ENCODE peak calls at places on chromosomes 11 and 22, in ten cellular contexts. J, S, H, Z, U, M, T, N, L and F are unnamed samples.

GRCh38 chr11:13761250-13761649 is 92.8 kb downstream of the FAR1 start:
- DNase-seq in T (no peak), S (no peak), L (no peak), U (no peak), Z (no peak), M (no peak), J (no peak), H (no peak), N (no peak), F (no peak)

GRCh38 chr11:75078233-75078632 is 18.4 kb downstream of the OR2AT4 start:
- DNase-seq in M (no peak), U (no peak), N (no peak), Z (no peak), S (no peak), H (no peak), L (no peak), T (no peak), J (no peak), F (no peak)

GRCh38 chr11:34653851-34654490 is 33.1 kb downstream of the EHF start:
- DNase-seq in S (peak; percentile 59), J (peak; percentile 75), H (no peak), Z (peak; percentile 95), N (no peak), L (no peak), M (peak; percentile 73), T (no peak), U (no peak), F (no peak)

GRCh38 chr11:19978668-19979518 is 181.4 kb downstream of the DBX1 start:
- DNase-seq in M (peak; percentile 52), S (no peak), Z (no peak), N (no peak), T (no peak), L (no peak), U (no peak), H (peak; percentile 75), J (peak; percentile 30), F (no peak)

GRCh38 chr22:42547562-42547961 is 6.2 kb upstream of the SERHL2 start:
- DNase-seq in S (no peak), U (no peak), T (no peak), Z (no peak), M (no peak), J (no peak), L (no peak), N (no peak), H (no peak), F (no peak)

GRCh38 chr11:40291304-40292100 is 1168.0 kb downstream of the LRRC4C start:
- DNase-seq in H (no peak), J (no peak), M (no peak), S (no peak), U (no peak), N (no peak), L (no peak), T (no peak), Z (no peak), F (no peak)

GRCh38 chr11:926341-926916 is 759 bp downstream of the AP2A2 start:
- DNase-seq in J (no peak), T (peak; percentile 75), Z (peak; percentile 91), U (no peak), L (no peak), M (no peak), N (peak; percentile 45), S (peak; percentile 41), H (peak; percentile 65), F (peak; percentile 84)

GRCh38 chr11:42967653-42968052 is 344.1 kb upstream of the API5 start:
- DNase-seq in J (no peak), H (no peak), S (no peak), L (no peak), T (no peak), M (no peak), N (no peak), Z (no peak), U (no peak), F (no peak)

GRCh38 chr22:47039356-47039755 is 276.9 kb downstream of the TBC1D22A start:
- DNase-seq in S (no peak), T (no peak), U (no peak), H (no peak), N (no peak), L (no peak), M (no peak), J (no peak), Z (no peak), F (no peak)

GRCh38 chr11:101407324-101407723 is 176.5 kb downstream of the TRPC6 start:
- DNase-seq in M (peak; percentile 61), L (no peak), H (no peak), J (no peak), Z (no peak), S (peak; percentile 8), T (no peak), U (no peak), N (peak; percentile 26), F (no peak)

GRCh38 chr22:43127166-43127908 is 15.9 kb downstream of the MCAT start:
- DNase-seq in Z (no peak), N (no peak), M (no peak), H (no peak), T (no peak), L (no peak), S (peak; percentile 88), J (no peak), U (no peak), F (peak; percentile 60)

GRCh38 chr11:70078095-70078795 is at the start of gene ANO1:
- DNase-seq in M (no peak), U (peak; percentile 51), S (no peak), N (no peak), J (peak; percentile 49), T (no peak), Z (no peak), L (no peak), H (peak; percentile 50), F (peak; percentile 88)

DNA sequence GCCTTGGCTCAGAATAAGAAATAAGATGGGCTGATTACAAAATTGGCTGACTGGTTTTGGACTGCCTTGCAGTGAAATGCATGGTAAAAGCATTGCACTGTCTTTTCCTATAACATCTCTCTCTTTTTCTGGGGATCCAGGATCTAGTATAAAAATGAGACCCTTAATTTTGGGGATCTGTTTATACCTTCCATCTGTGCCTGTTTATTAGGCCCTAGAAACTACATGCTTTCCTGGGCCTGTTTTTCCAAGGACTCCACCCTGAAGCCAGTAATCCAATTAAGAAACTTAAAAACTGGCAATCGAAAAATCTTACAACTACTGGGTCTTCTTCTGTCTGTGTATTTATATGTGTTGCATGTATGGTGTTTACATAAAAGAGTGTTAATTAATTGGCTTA is 14.5 kb downstream of the HORMAD2 start:
- DNase-seq in H (no peak), J (no peak), M (no peak), T (no peak), S (no peak), L (no peak), U (no peak), N (no peak), Z (no peak), F (no peak)
- H3K4me3 ChIP-seq in H (no peak overlapping the region), J (no peak overlapping the region), M (no peak overlapping the region), T (no peak overlapping the region), S (no peak overlapping the region), L (no peak overlapping the region), U (no peak overlapping the region), N (no peak overlapping the region), Z (no peak overlapping the region), F (no peak overlapping the region)

GRCh38 chr22:31846161-31847115 is 92.6 kb downstream of the DEPDC5 start:
- DNase-seq in Z (no peak), S (no peak), L (no peak), N (no peak), J (no peak), U (no peak), T (no peak), H (no peak), M (no peak), F (peak; percentile 45)
- H3K36me3 ChIP-seq in Z (no peaks in the 10 kb centered on the region), S (no peaks in the 10 kb centered on the region), L (peaks cover 92% of the 10 kb centered on the region), N (peaks cover 5% of the 10 kb centered on the region), J (peaks cover 4% of the 10 kb centered on the region), U (peaks cover 70% of the 10 kb centered on the region), T (peaks cover 79% of the 10 kb centered on the region), H (peaks cover 17% of the 10 kb centered on the region), M (peaks cover 7% of the 10 kb centered on the region), F (peaks cover 18% of the 10 kb centered on the region)

GRCh38 chr22:45009881-45010531 is at the start of gene PHF21B:
- DNase-seq in J (no peak), U (no peak), T (no peak), H (no peak), Z (peak; percentile 80), L (peak; percentile 72), N (no peak), S (no peak), M (no peak), F (peak; percentile 99)

GRCh38 chr22:45008853-45009751 is 703 bp downstream of the PHF21B start:
- DNase-seq in N (no peak), L (no peak), J (no peak), H (no peak), Z (no peak), U (no peak), S (no peak), M (no peak), T (no peak), F (peak; percentile 82)

GRCh38 chr22:45007247-45007945 is 2.4 kb downstream of the PHF21B start:
- DNase-seq in J (no peak), U (no peak), M (no peak), Z (no peak), N (no peak), S (no peak), L (peak; percentile 40), T (no peak), H (no peak), F (peak; percentile 99)

GRCh38 chr22:45006873-45007246 is 2.9 kb downstream of the PHF21B start:
- DNase-seq in M (peak; percentile 33), H (no peak), U (no peak), N (no peak), T (no peak), S (no peak), Z (peak; percentile 65), L (peak; percentile 43), J (no peak), F (peak; percentile 96)

DNA sequence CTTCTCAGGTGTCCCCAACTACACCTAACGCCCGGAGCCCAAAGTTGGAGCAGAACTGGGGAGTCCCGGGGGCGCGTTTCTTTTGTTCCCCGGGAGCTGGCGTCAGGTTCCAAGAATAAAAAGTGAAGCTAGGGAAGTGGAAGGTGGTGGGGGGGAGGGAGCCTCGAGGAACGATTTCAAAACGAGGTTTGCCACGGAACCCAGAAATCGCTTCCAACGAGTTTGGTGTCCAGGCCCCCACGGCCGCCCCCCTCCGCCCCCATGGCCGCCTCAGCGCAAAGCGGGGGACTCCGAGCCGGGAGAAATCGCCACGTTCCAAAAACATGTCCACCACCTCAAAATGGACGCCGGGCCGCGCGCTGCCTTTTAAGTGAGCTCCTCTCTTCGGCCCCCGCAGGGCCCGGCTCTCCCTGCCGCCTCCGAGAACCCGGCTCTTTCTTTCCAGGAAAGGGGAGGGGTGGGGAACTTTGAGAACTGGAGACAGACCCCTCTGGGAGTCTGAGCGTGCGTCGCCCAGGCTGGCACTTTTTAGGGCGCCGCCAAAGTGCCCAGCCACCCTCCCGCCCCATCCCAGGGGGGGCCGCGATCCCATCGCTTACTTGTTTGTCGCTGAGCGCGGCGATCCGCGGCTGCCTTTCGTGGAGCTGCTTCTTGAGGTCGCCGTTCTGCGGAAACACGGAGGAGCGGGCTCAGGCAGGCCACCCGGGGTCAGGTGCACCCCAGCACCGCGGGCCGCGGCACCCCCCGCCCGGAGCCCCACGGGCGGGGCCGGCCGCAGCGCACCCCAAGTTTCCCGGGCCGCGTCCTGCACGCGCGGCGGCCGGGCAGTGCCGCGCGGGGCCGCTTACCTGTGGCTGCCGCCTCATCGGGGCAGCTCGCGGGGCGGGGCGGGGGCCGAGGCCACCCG is 1.6 kb downstream of the PHF21B start:
- DNase-seq in H (no peak), L (no peak), S (no peak), Z (no peak), N (no peak), T (no peak), U (no peak), M (no peak), J (no peak), F (peak; percentile 86)
- H3K4me3 ChIP-seq in H (peak overlapping the region; percentile 3), L (peak overlapping the region; percentile 70), S (peak overlapping the region; percentile 31), Z (peak overlapping the region; percentile 59), N (peak overlapping the region; percentile 52), T (peak overlapping the region; percentile 68), U (peak overlapping the region; percentile 69), M (peak overlapping the region; percentile 42), J (no peak overlapping the region), F (peak overlapping the region; percentile 86)

GRCh38 chr11:72007089-72007476 is 8.4 kb downstream of the IL18BP start:
- DNase-seq in S (no peak), Z (peak; percentile 50), T (no peak), H (no peak), N (no peak), U (no peak), M (no peak), J (no peak), L (no peak), F (no peak)
- H3K36me3 ChIP-seq in S (no peaks in the 10 kb centered on the region), Z (no peaks in the 10 kb centered on the region), T (peaks cover 100% of the 10 kb centered on the region), H (peaks cover 34% of the 10 kb centered on the region), N (peaks cover 22% of the 10 kb centered on the region), U (peaks cover 100% of the 10 kb centered on the region), M (peaks cover 36% of the 10 kb centered on the region), J (peaks cover 36% of the 10 kb centered on the region), L (peaks cover 100% of the 10 kb centered on the region), F (peaks cover 60% of the 10 kb centered on the region)